ENCODE peak calls at places on chromosomes 7 and 10, in five cellular contexts. P is activated B cell treated with CpG ODN at 0.5 μM for 24 hours, O is fibroblast of lung, D is B cell, U is HL-60. X is an unnamed sample.

GRCh38 chr10:10528563-10528910 is 489.1 kb upstream of the CELF2 start:
- DNase-seq in P (no peak), O (peak), D (no peak), U (no peak), X (no peak)

GRCh38 chr10:69479241-69479730 is 28.0 kb downstream of the TSPAN15 start:
- DNase-seq in P (no peak), O (no peak), D (no peak), U (no peak), X (no peak)

GRCh38 chr10:132376394-132376851 is 20.6 kb upstream of the PWWP2B start:
- DNase-seq in P (no peak), O (no peak), D (peak), U (no peak), X (no peak)

GRCh38 chr7:5625938-5626337 is 155.5 kb downstream of the RNF216 start:
- DNase-seq in P (no peak), O (peak), D (no peak), U (no peak), X (no peak)

GRCh38 chr7:149081914-149082313 is 8.6 kb downstream of the ZNF786 start:
- DNase-seq in P (no peak), O (no peak), D (no peak), U (no peak), X (no peak)

GRCh38 chr7:111734955-111735660 is 172.8 kb upstream of the IMMP2L start:
- DNase-seq in P (no peak), O (no peak), D (no peak), U (no peak), X (no peak)

GRCh38 chr10:114764656-114765055 is 56.9 kb upstream of the FHIP2A start:
- DNase-seq in P (no peak), O (no peak), D (no peak), U (no peak), X (no peak)

GRCh38 chr10:42952358-42952757 is 124.5 kb upstream of the RET start:
- DNase-seq in P (peak), O (no peak), D (no peak), U (no peak), X (no peak)

GRCh38 chr7:140079121-140079536 is 16.4 kb upstream of the PARP12 start:
- DNase-seq in P (no peak), O (peak), D (no peak), U (no peak), X (no peak)
- TF ChIP-seq CTCF in P (no peak), O (peak), D (no peak), U (no peak), X (no peak)

GRCh38 chr7:108016841-108017775 is 14.1 kb upstream of the LAMB1 start:
- DNase-seq in P (no peak), O (peak), D (no peak), U (no peak), X (no peak)
- TF ChIP-seq CTCF in P (no peak), O (peak), D (no peak), U (peak), X (peak)

DNA sequence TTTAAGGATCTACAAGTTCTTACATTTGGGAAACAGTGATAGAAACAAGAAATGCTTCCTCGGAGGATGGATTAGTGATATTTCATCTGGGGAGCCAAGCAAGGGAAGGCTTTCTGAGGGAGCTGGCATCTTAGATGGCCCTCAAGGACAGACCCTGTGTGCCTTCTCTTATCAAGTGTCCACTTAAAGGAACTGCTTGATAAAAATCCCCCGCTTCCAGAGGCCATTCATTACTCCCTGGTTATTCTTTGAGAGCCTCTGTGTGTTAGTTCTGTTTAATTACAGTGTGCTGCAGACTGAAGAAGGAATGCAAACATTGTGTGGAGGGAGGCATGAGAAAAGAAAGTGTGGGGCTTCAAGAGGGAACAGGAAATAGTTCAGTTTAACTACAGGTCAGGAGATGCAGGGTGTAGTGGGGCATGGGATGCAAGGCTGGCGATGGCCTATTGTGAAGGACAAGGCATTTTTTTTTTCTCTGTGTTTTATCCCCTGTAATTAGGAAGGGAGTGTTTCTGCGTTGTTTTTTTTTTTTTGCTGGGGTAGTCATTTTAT is 145.4 kb downstream of the SNX10 start:
- DNase-seq in P (no peak), O (no peak), D (no peak), U (no peak), X (no peak)
- TF ChIP-seq CTCF in P (no peak), O (no peak), D (no peak), U (no peak), X (no peak)

DNA sequence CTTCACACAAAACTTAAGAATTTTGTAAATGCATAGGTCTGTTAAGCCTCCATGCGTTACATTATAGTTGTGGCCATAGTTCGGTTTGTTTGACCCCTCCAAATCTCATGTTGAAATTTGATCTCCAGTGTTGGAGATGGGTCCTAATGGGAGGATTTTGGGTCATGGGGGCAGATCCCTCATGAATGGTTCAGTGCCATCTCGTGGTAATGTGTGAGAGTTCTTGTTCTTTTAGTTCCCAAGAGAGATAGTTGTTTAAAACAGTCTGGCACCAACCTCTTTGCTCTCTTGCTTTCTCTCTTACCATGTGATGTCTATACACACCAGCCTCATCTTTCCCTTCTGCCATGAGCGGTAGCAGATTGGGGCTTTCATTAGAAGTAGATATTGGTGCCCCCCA is 264.3 kb downstream of the TCF7L2 start:
- DNase-seq in P (no peak), O (no peak), D (no peak), U (no peak), X (no peak)
- TF ChIP-seq CTCF in P (no peak), O (no peak), D (no peak), U (no peak), X (no peak)

DNA sequence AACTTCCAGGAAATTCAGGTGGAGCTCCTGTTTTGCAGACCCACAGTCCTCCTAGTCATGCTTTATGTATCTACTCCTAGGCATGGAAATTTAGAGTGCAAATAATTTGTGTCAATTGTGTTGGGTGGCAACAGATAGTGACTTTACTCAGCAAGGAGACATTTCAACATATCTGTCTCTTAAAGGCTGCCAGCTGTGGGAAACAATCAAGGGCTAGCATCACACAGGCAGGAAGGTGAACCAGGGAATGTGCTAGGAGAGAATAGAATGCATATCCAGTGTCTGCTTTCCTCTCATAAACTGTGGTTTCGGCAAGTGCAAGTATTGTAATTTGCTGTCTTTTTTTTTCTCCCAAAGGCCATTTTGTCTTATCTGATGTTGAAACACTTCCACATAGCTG is 162.4 kb downstream of the MTERF1 start:
- DNase-seq in P (no peak), O (peak), D (no peak), U (no peak), X (no peak)
- TF ChIP-seq CTCF in P (no peak), O (no peak), D (no peak), U (no peak), X (no peak)

GRCh38 chr10:46558141-46558410 is 1.6 kb upstream of the GPRIN2 start:
- DNase-seq in P (no peak), O (no peak), D (peak), U (no peak), X (no peak)
- TF ChIP-seq CTCF in P (no peak), O (no peak), D (no peak), U (no peak), X (no peak)

X was measured in D721Med.